ENCODE peak calls at places on chromosomes 2 and 18, in four cellular contexts. One of them, this sample, is unnamed.

GRCh38 chr2:181790716-181791649 is 100.5 kb upstream of the ITPRID2 start:
- DNase-seq in endodermal cell: no peak
- DNase-seq in right lobe of liver: no peak
- DNase-seq in HCT116: peak; percentile 98
- DNase-seq in this sample: no peak

GRCh38 chr18:2846241-2846637 is 567 bp upstream of the EMILIN2 start:
- DNase-seq in HCT116: no peak
- DNase-seq in endodermal cell: peak; percentile 84
- DNase-seq in right lobe of liver: no peak
- DNase-seq in this sample: no peak

GRCh38 chr18:48657446-48658120 is 118.8 kb downstream of the CTIF start:
- DNase-seq in right lobe of liver: no peak
- DNase-seq in HCT116: no peak
- DNase-seq in endodermal cell: no peak
- DNase-seq in this sample: no peak

GRCh38 chr2:187497858-187498463 is 49.9 kb upstream of the CALCRL start:
- DNase-seq in endodermal cell: no peak
- DNase-seq in HCT116: peak; percentile 22
- DNase-seq in right lobe of liver: no peak
- DNase-seq in this sample: peak; percentile 23

GRCh38 chr2:9112079-9112721 is 94.4 kb upstream of the ASAP2 start:
- DNase-seq in HCT116: peak; percentile 57
- DNase-seq in endodermal cell: no peak
- DNase-seq in right lobe of liver: no peak
- DNase-seq in this sample: no peak

GRCh38 chr2:36507408-36507812 is 90.6 kb downstream of the FEZ2 start:
- DNase-seq in right lobe of liver: no peak
- DNase-seq in HCT116: peak; percentile 27
- DNase-seq in endodermal cell: peak; percentile 87
- DNase-seq in this sample: peak; percentile 87

GRCh38 chr18:70107037-70107436 is 98.5 kb downstream of the RTTN start:
- DNase-seq in right lobe of liver: no peak
- DNase-seq in endodermal cell: no peak
- DNase-seq in HCT116: no peak
- DNase-seq in this sample: no peak

GRCh38 chr2:61993422-61994024 is 88.0 kb downstream of the COMMD1 start:
- DNase-seq in endodermal cell: no peak
- DNase-seq in right lobe of liver: no peak
- DNase-seq in HCT116: peak; percentile 38
- DNase-seq in this sample: peak; percentile 63

GRCh38 chr2:96245609-96246390 is 20.0 kb downstream of the TMEM127 start:
- DNase-seq in endodermal cell: no peak
- DNase-seq in HCT116: no peak
- DNase-seq in right lobe of liver: no peak
- DNase-seq in this sample: no peak

GRCh38 chr2:39150102-39150562 is 29.3 kb upstream of the SOS1 start:
- DNase-seq in endodermal cell: no peak
- DNase-seq in right lobe of liver: no peak
- DNase-seq in HCT116: no peak
- DNase-seq in this sample: no peak

GRCh38 chr2:147867050-147867449 is 22.2 kb downstream of the ACVR2A start:
- DNase-seq in right lobe of liver: no peak
- DNase-seq in HCT116: no peak
- DNase-seq in endodermal cell: no peak
- DNase-seq in this sample: no peak

GRCh38 chr2:216083464-216084279 is 2.0 kb downstream of the TMEM169 start:
- DNase-seq in HCT116: no peak
- DNase-seq in endodermal cell: peak; percentile 84
- DNase-seq in right lobe of liver: no peak
- DNase-seq in this sample: no peak

GRCh38 chr2:179455824-179456223 is 191.2 kb upstream of the SESTD1 start:
- DNase-seq in HCT116: no peak
- DNase-seq in right lobe of liver: no peak
- DNase-seq in endodermal cell: no peak
- DNase-seq in this sample: no peak

GRCh38 chr2:202883987-202884675 is 12.6 kb upstream of the ICA1L start:
- DNase-seq in right lobe of liver: no peak
- DNase-seq in endodermal cell: no peak
- DNase-seq in HCT116: no peak
- DNase-seq in this sample: no peak

GRCh38 chr2:224518806-224519580 is 66.2 kb downstream of the CUL3 start:
- DNase-seq in endodermal cell: no peak
- DNase-seq in right lobe of liver: no peak
- DNase-seq in HCT116: no peak
- DNase-seq in this sample: no peak

GRCh38 chr18:34514238-34514637 is 195.9 kb upstream of the DTNA start:
- DNase-seq in right lobe of liver: no peak
- DNase-seq in endodermal cell: no peak
- DNase-seq in HCT116: no peak
- DNase-seq in this sample: no peak

GRCh38 chr2:72181616-72182015 is 34.0 kb upstream of the CYP26B1 start:
- DNase-seq in right lobe of liver: no peak
- DNase-seq in HCT116: no peak
- DNase-seq in endodermal cell: no peak
- DNase-seq in this sample: no peak

GRCh38 chr2:85890522-85891176 is 1.9 kb upstream of the ST3GAL5 start:
- DNase-seq in right lobe of liver: no peak
- DNase-seq in HCT116: no peak
- DNase-seq in endodermal cell: no peak
- DNase-seq in this sample: no peak

DNA sequence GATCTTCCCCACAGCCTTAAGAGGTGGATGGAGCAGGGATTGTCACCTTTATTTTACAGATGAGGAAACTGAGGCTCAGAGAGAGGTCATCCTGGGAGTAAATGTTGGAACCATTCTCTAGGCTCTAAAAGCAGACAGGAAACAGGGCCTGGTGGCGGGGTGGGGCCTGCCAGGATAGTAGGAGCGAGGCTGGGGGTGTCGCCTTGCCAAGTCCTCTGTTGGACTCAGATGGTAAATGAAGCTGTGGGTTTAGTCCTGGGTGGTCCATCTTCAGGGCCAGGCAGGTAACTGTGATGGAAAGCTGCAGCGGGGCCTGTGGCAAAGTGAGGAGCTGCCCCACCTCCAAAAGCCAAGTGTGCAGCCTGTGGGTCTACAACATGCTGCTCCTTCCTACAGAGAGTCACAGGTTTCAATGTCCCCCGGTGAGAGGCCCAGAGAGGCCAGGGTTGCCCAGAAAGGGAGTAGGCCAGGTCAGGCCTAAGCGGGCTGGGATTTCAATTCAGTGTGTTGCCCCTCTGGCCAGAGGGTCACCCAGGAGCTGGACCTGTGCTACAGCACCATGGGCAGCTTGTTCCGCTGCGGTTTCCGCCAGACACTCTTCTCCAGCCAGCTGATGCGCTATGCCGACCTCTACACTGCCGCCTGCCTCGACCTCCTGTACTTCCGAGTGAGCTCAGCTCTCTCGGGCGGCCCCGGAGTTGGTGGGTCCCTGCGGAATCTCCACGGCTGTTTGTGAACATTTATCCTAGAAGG is 6.6 kb downstream of the NT5DC4 start:
- DNase-seq in endodermal cell: peak; percentile 51
- DNase-seq in HCT116: no peak
- DNase-seq in right lobe of liver: no peak
- DNase-seq in this sample: no peak
- H3K4me3 ChIP-seq in endodermal cell: no peak overlapping the region
- H3K4me3 ChIP-seq in HCT116: no peak overlapping the region
- H3K4me3 ChIP-seq in right lobe of liver: no peak overlapping the region
- H3K4me3 ChIP-seq in this sample: no peak overlapping the region

GRCh38 chr2:128751751-128752150 is 433.1 kb upstream of the HS6ST1 start:
- DNase-seq in endodermal cell: no peak
- DNase-seq in HCT116: no peak
- DNase-seq in right lobe of liver: no peak
- DNase-seq in this sample: no peak
- H3K4me1 ChIP-seq in endodermal cell: no peaks in the 10 kb centered on the region
- H3K4me1 ChIP-seq in HCT116: no peaks in the 10 kb centered on the region
- H3K4me1 ChIP-seq in right lobe of liver: no peaks in the 10 kb centered on the region
- H3K4me1 ChIP-seq in this sample: no peaks in the 10 kb centered on the region

GRCh38 chr2:65389476-65389875 is 42.9 kb downstream of the SPRED2 start:
- DNase-seq in HCT116: no peak
- DNase-seq in right lobe of liver: no peak
- DNase-seq in endodermal cell: no peak
- DNase-seq in this sample: no peak
- H3K9me3 ChIP-seq in HCT116: no peaks in the 10 kb centered on the region
- H3K9me3 ChIP-seq in right lobe of liver: no peaks in the 10 kb centered on the region
- H3K9me3 ChIP-seq in endodermal cell: no peaks in the 10 kb centered on the region
- H3K9me3 ChIP-seq in this sample: no peaks in the 10 kb centered on the region

GRCh38 chr2:235384624-235385023 is 109.2 kb upstream of the AGAP1 start:
- DNase-seq in endodermal cell: peak; percentile 75
- DNase-seq in HCT116: no peak
- DNase-seq in right lobe of liver: no peak
- DNase-seq in this sample: no peak
- H3K4me3 ChIP-seq in endodermal cell: no peak overlapping the region
- H3K4me3 ChIP-seq in HCT116: no peak overlapping the region
- H3K4me3 ChIP-seq in right lobe of liver: no peak overlapping the region
- H3K4me3 ChIP-seq in this sample: no peak overlapping the region

This sample was measured in HAP-1.